ENCODE peak calls at places on chromosomes 2 and 18, in six cellular contexts. G is GM23248; Z is activated T-helper 1 cell treated with anti-CD3 and anti-CD28 coated beads, Interleukin-12 subunit alpha, Interleukin-12 subunit beta, Interleukin-2, Interleukin-4 antibody, amounts not matched to agents 30 ng/mL and 10 ng/mL and 1 ng/mL, durations not matched to agents 14 hours and 24 hours and 36 hours; H is Daoy; C is omental fat pad; K is AG09319. O is an unnamed sample.

GRCh38 chr2:84257871-84258270 is 201.2 kb downstream of the SUCLG1 start:
- DNase-seq in Z (no peak), C (no peak), G (no peak), H (no peak), K (no peak), O (no peak)

GRCh38 chr2:241635756-241636155 is 1.2 kb downstream of the THAP4 start:
- DNase-seq in H (no peak), K (no peak), G (peak), C (no peak), Z (no peak), O (no peak)

GRCh38 chr2:48548871-48549270 is 18.9 kb downstream of the STON1 start:
- DNase-seq in G (peak), Z (no peak), C (no peak), H (no peak), K (no peak), O (no peak)

GRCh38 chr2:2226326-2226725 is 104.7 kb downstream of the MYT1L start:
- DNase-seq in C (no peak), Z (no peak), H (no peak), G (no peak), K (no peak), O (no peak)

GRCh38 chr2:11996618-11997017 is 250.2 kb downstream of the LPIN1 start:
- DNase-seq in Z (no peak), C (no peak), K (no peak), H (no peak), G (peak), O (no peak)

GRCh38 chr2:127410871-127411396 is 7.3 kb upstream of the PROC start:
- DNase-seq in G (peak), K (peak), H (peak), C (no peak), Z (no peak), O (no peak)

GRCh38 chr18:50813353-50813752 is 6.5 kb downstream of the MRO start:
- DNase-seq in K (no peak), H (no peak), Z (no peak), C (no peak), G (no peak), O (no peak)

GRCh38 chr18:13376298-13376840 is 157.8 kb downstream of the LDLRAD4 start:
- DNase-seq in C (no peak), G (no peak), Z (peak), H (no peak), K (no peak), O (no peak)

GRCh38 chr2:15940661-15941482 is 522 bp downstream of the MYCN start:
- DNase-seq in Z (no peak), H (peak), C (no peak), K (no peak), G (peak), O (no peak)

GRCh38 chr18:28723506-28723905 is 546.6 kb upstream of the CDH2 start:
- DNase-seq in G (no peak), Z (no peak), C (no peak), K (no peak), H (peak), O (no peak)

GRCh38 chr2:178190938-178191910 is 3.1 kb upstream of the OSBPL6 start:
- DNase-seq in H (no peak), K (no peak), Z (no peak), C (no peak), G (peak), O (no peak)

GRCh38 chr2:43031471-43032224 is 194.8 kb downstream of the ZFP36L2 start:
- DNase-seq in H (no peak), Z (no peak), K (no peak), C (no peak), G (no peak), O (no peak)

GRCh38 chr2:150485871-150486538 is 1.5 kb downstream of the RND3 start:
- DNase-seq in Z (no peak), C (peak), K (no peak), H (peak), G (peak), O (no peak)

GRCh38 chr2:66869076-66869475 is 434.2 kb downstream of the MEIS1 start:
- DNase-seq in G (peak), K (no peak), C (no peak), Z (no peak), H (peak), O (no peak)

GRCh38 chr2:234996041-234996440 is 44.2 kb downstream of the SH3BP4 start:
- DNase-seq in G (no peak), Z (no peak), H (no peak), K (no peak), C (no peak), O (no peak)

GRCh38 chr2:119155633-119156032 is 2.9 kb downstream of the C1QL2 start:
- DNase-seq in G (no peak), Z (no peak), H (no peak), K (no peak), C (no peak), O (no peak)

GRCh38 chr2:207901847-207902246 is 123.5 kb downstream of the PLEKHM3 start:
- DNase-seq in K (no peak), G (no peak), C (no peak), H (no peak), Z (no peak), O (no peak)

GRCh38 chr2:109331864-109332848 is 203.2 kb downstream of the SH3RF3 start:
- DNase-seq in Z (peak), C (peak), G (peak), K (no peak), H (peak), O (peak)

GRCh38 chr18:79070486-79070885 is 1.3 kb downstream of the ATP9B start:
- DNase-seq in K (no peak), H (no peak), Z (no peak), C (no peak), G (peak), O (no peak)

GRCh38 chr18:36993068-36993467 is 164.1 kb downstream of the KIAA1328 start:
- DNase-seq in C (no peak), H (no peak), G (peak), K (no peak), Z (no peak), O (no peak)

GRCh38 chr2:8986327-8986976 is 17.0 kb downstream of the MBOAT2 start:
- DNase-seq in G (peak), C (no peak), Z (no peak), H (peak), K (no peak), O (no peak)

GRCh38 chr2:217868911-217869334 is 133.9 kb downstream of the TNS1 start:
- DNase-seq in K (no peak), C (no peak), H (no peak), Z (no peak), G (peak), O (no peak)

GRCh38 chr2:19140463-19141208 is 217.8 kb downstream of the OSR1 start:
- DNase-seq in Z (no peak), K (no peak), C (no peak), G (peak), H (peak), O (no peak)

GRCh38 chr18:43501099-43501498 is 223.8 kb upstream of the SYT4 start:
- DNase-seq in K (no peak), H (no peak), G (no peak), C (no peak), Z (no peak), O (no peak)

GRCh38 chr2:203960791-203961190 is 24.2 kb downstream of the ICOS start:
- DNase-seq in Z (no peak), K (no peak), C (no peak), G (no peak), H (no peak), O (no peak)

GRCh38 chr2:217030081-217030480 is 170.2 kb upstream of the TNP1 start:
- DNase-seq in G (no peak), C (no peak), Z (no peak), K (no peak), H (no peak), O (no peak)

GRCh38 chr18:77478619-77479018 is 229.0 kb downstream of the GALR1 start:
- DNase-seq in C (no peak), H (peak), Z (no peak), K (no peak), G (no peak), O (no peak)

GRCh38 chr2:232794981-232795380 is 18.6 kb upstream of the KCNJ13 start:
- DNase-seq in Z (no peak), G (no peak), C (no peak), K (no peak), H (no peak), O (no peak)

GRCh38 chr2:144943986-144944385 is 424.1 kb upstream of the ZEB2 start:
- DNase-seq in Z (no peak), C (no peak), H (no peak), K (no peak), G (peak), O (no peak)

GRCh38 chr2:239600194-239600593 is 199.4 kb upstream of the HDAC4 start:
- DNase-seq in C (peak), Z (no peak), G (no peak), H (no peak), K (no peak), O (no peak)

O was measured in KG1.